ENCODE peak calls at places on chromosome 15, in seven cellular contexts. K is epithelial cell of proximal tubule, T is T-helper 17 cell, I is amniotic stem cell, Z is SJSA1, H is M059J, G is A549. J is an unnamed sample.

GRCh38 chr15:97248376-97248775 is 712.1 kb upstream of the ARRDC4 start:
- DNase-seq in I (no peak), H (no peak), G (no peak), T (no peak), Z (no peak), K (no peak), J (no peak)

GRCh38 chr15:85642693-85643058 is 152.0 kb downstream of the KLHL25 start:
- DNase-seq in T (no peak), I (no peak), Z (no peak), H (no peak), K (no peak), G (no peak), J (no peak)

GRCh38 chr15:89523101-89523500 is 26.7 kb upstream of the RHCG start:
- DNase-seq in H (no peak), G (no peak), Z (no peak), T (no peak), I (no peak), K (no peak), J (no peak)

GRCh38 chr15:60179786-60180391 is 175.8 kb downstream of the FOXB1 start:
- DNase-seq in H (peak), K (no peak), Z (no peak), G (peak), I (peak), T (no peak), J (peak)

GRCh38 chr15:71808311-71809020 is 1.9 kb upstream of the NR2E3 start:
- DNase-seq in G (no peak), K (no peak), T (no peak), Z (peak), H (no peak), I (no peak), J (no peak)

GRCh38 chr15:96047255-96047931 is 283.1 kb upstream of the NR2F2 start:
- DNase-seq in I (peak), Z (peak), T (no peak), H (peak), G (no peak), K (no peak), J (peak)

GRCh38 chr15:98653686-98654085 is 5.3 kb downstream of the IGF1R start:
- DNase-seq in Z (no peak), H (no peak), G (no peak), I (no peak), T (no peak), K (no peak), J (no peak)

GRCh38 chr15:45646220-45646619 is 11.4 kb downstream of the SQOR start:
- DNase-seq in I (peak), Z (no peak), T (no peak), H (peak), G (no peak), K (no peak), J (no peak)

GRCh38 chr15:77507151-77507847 is 86.6 kb downstream of the HMG20A start:
- DNase-seq in H (peak), I (no peak), Z (no peak), G (no peak), K (no peak), T (no peak), J (no peak)

GRCh38 chr15:39453500-39454073 is 127.3 kb upstream of the THBS1 start:
- DNase-seq in T (no peak), G (no peak), H (no peak), K (no peak), Z (no peak), I (no peak), J (no peak)

GRCh38 chr15:56956538-56956937 is 38.1 kb downstream of the TCF12 start:
- DNase-seq in Z (no peak), K (no peak), G (no peak), T (no peak), H (no peak), I (no peak), J (no peak)

GRCh38 chr15:64146885-64147681 is 4.4 kb upstream of the SNX22 start:
- DNase-seq in Z (no peak), I (no peak), K (no peak), G (no peak), H (no peak), T (no peak), J (no peak)

GRCh38 chr15:91100561-91101355 is 701 bp downstream of the SV2B start:
- DNase-seq in G (no peak), T (no peak), I (no peak), Z (no peak), H (no peak), K (no peak), J (no peak)

GRCh38 chr15:32864841-32865240 is 147.0 kb downstream of the GREM1 start:
- DNase-seq in G (no peak), Z (no peak), I (no peak), H (no peak), K (no peak), T (no peak), J (no peak)

GRCh38 chr15:101723161-101723873 is 956 bp downstream of the TARS3 start:
- DNase-seq in Z (peak), T (no peak), H (peak), I (no peak), K (no peak), G (no peak), J (no peak)

GRCh38 chr15:51077565-51078153 is 17.0 kb downstream of the TNFAIP8L3 start:
- DNase-seq in T (no peak), G (no peak), I (no peak), Z (no peak), K (no peak), H (no peak), J (no peak)

GRCh38 chr15:57444877-57445513 is 68.7 kb downstream of the CGNL1 start:
- DNase-seq in Z (no peak), T (no peak), H (peak), K (no peak), G (no peak), I (no peak), J (no peak)

GRCh38 chr15:83057660-83058376 is 9.2 kb downstream of the BTBD1 start:
- DNase-seq in K (no peak), H (no peak), G (no peak), Z (no peak), T (no peak), I (no peak), J (no peak)

GRCh38 chr15:84725001-84725491 is 9.1 kb upstream of the SEC11A start:
- DNase-seq in I (no peak), K (no peak), Z (no peak), T (no peak), G (no peak), H (peak), J (no peak)

GRCh38 chr15:37058316-37058985 is 41.9 kb downstream of the MEIS2 start:
- DNase-seq in Z (no peak), G (no peak), H (no peak), I (no peak), K (no peak), T (no peak), J (no peak)

GRCh38 chr15:63497642-63498100 is 6.7 kb upstream of the USP3 start:
- DNase-seq in H (no peak), T (peak), G (no peak), K (no peak), Z (no peak), I (no peak), J (no peak)

GRCh38 chr15:64356443-64357040 is 569 bp upstream of the CSNK1G1 start:
- DNase-seq in Z (no peak), T (no peak), K (peak), H (peak), G (peak), I (peak), J (no peak)

GRCh38 chr15:74133071-74133702 is 2.8 kb downstream of the ISLR2 start:
- DNase-seq in T (no peak), H (no peak), K (no peak), G (no peak), I (no peak), Z (no peak), J (no peak)

GRCh38 chr15:75872400-75872990 is 29.2 kb downstream of the UBE2Q2 start:
- DNase-seq in I (no peak), G (no peak), H (no peak), T (no peak), K (no peak), Z (no peak), J (no peak)

GRCh38 chr15:67421105-67421504 is 99.8 kb upstream of the C15orf61 start:
- DNase-seq in H (no peak), I (no peak), K (no peak), T (no peak), G (no peak), Z (no peak), J (no peak)

GRCh38 chr15:68365770-68366169 is 66.2 kb downstream of the ITGA11 start:
- DNase-seq in K (no peak), T (no peak), G (no peak), Z (no peak), I (no peak), H (no peak), J (no peak)

GRCh38 chr15:74725845-74726773 is 781 bp upstream of the CYP1A1 start:
- DNase-seq in I (no peak), K (no peak), H (peak), Z (peak), G (peak), T (peak), J (peak)

GRCh38 chr15:71612066-71612715 is 198.2 kb upstream of the NR2E3 start:
- DNase-seq in H (no peak), T (no peak), Z (no peak), K (no peak), G (no peak), I (no peak), J (no peak)

GRCh38 chr15:83818591-83818990 is 164.7 kb downstream of the ADAMTSL3 start:
- DNase-seq in I (no peak), K (no peak), T (no peak), Z (no peak), G (no peak), H (no peak), J (no peak)

GRCh38 chr15:81767076-81767475 is 278.7 kb downstream of the MEX3B start:
- DNase-seq in Z (no peak), T (no peak), I (no peak), K (no peak), H (no peak), G (no peak), J (no peak)

GRCh38 chr15:69493406-69493805 is 40.8 kb downstream of the RPLP1 start:
- DNase-seq in H (no peak), T (no peak), G (no peak), Z (no peak), I (no peak), K (no peak), J (no peak)

GRCh38 chr15:74159773-74160172 is 13.7 kb upstream of the ISLR start:
- DNase-seq in T (no peak), H (no peak), K (no peak), Z (no peak), I (no peak), G (no peak), J (no peak)

GRCh38 chr15:31295660-31296059 is 31.0 kb upstream of the KLF13 start:
- DNase-seq in K (no peak), T (no peak), I (no peak), G (no peak), H (no peak), Z (peak), J (no peak)

GRCh38 chr15:64807751-64808222 is 17.7 kb downstream of the PIF1 start:
- DNase-seq in Z (no peak), H (no peak), K (no peak), T (no peak), I (no peak), G (no peak), J (no peak)

GRCh38 chr15:71784719-71785118 is 25.6 kb upstream of the NR2E3 start:
- DNase-seq in G (no peak), I (no peak), H (no peak), K (no peak), T (no peak), Z (no peak), J (no peak)

GRCh38 chr15:39855400-39855799 is 64.7 kb downstream of the GPR176 start:
- DNase-seq in H (no peak), I (no peak), K (no peak), G (no peak), Z (no peak), T (no peak), J (no peak)

GRCh38 chr15:57732526-57733331 is 26.2 kb downstream of the POLR2M start:
- DNase-seq in H (peak), Z (peak), G (peak), K (no peak), T (no peak), I (no peak), J (peak)

GRCh38 chr15:45918839-45919238 is 284.0 kb downstream of the SQOR start:
- DNase-seq in K (no peak), I (no peak), G (no peak), H (no peak), T (no peak), Z (no peak), J (no peak)

GRCh38 chr15:85329561-85330421 is 50.6 kb upstream of the AKAP13 start:
- DNase-seq in K (no peak), Z (no peak), T (no peak), H (peak), G (peak), I (no peak), J (no peak)

J was measured in HEK293T.